ENCODE peak calls at places on chromosomes 12 and 14, in four cellular contexts. F, R, I and Y are unnamed samples.

GRCh38 chr12:49881400-49882247 is 22.1 kb downstream of the FAIM2 start:
- DNase-seq in I (no peak), R (no peak), F (no peak), Y (no peak)

GRCh38 chr14:69643430-69644200 is 32.2 kb downstream of the SUSD6 start:
- DNase-seq in F (peak; percentile 89), R (no peak), I (no peak), Y (no peak)

GRCh38 chr14:20857630-20858261 is 33.4 kb upstream of the RNASE3 start:
- DNase-seq in I (peak; percentile 71), R (no peak), F (peak; percentile 50), Y (peak; percentile 56)

GRCh38 chr14:92719421-92719820 is 29.0 kb downstream of the LGMN start:
- DNase-seq in R (no peak), F (no peak), I (no peak), Y (no peak)

GRCh38 chr12:48862691-48863090 is 3.0 kb downstream of the RND1 start:
- DNase-seq in F (no peak), R (no peak), I (no peak), Y (no peak)

GRCh38 chr14:23054000-23054811 is 3.1 kb downstream of the CDH24 start:
- DNase-seq in R (no peak), F (no peak), I (peak; percentile 61), Y (peak; percentile 59)

GRCh38 chr12:119780786-119781434 is 96.2 kb downstream of the CIT start:
- DNase-seq in I (peak; percentile 37), R (no peak), F (peak; percentile 37), Y (peak; percentile 44)

GRCh38 chr12:97556201-97556824 is 93.7 kb downstream of the RMST start:
- DNase-seq in F (peak; percentile 77), I (no peak), R (no peak), Y (no peak)

GRCh38 chr12:57859121-57859520 is 12.6 kb upstream of the CTDSP2 start:
- DNase-seq in F (no peak), I (no peak), R (no peak), Y (no peak)

GRCh38 chr12:57863676-57864075 is 17.1 kb upstream of the CTDSP2 start:
- DNase-seq in R (no peak), I (no peak), F (no peak), Y (no peak)

GRCh38 chr12:57864811-57865751 is 18.6 kb upstream of the CTDSP2 start:
- DNase-seq in F (no peak), R (no peak), I (peak; percentile 74), Y (peak; percentile 75)

GRCh38 chr12:57864382-57864781 is 17.9 kb upstream of the CTDSP2 start:
- DNase-seq in R (no peak), F (no peak), I (peak; percentile 50), Y (no peak)

GRCh38 chr12:57861967-57862366 is 15.4 kb upstream of the CTDSP2 start:
- DNase-seq in I (no peak), R (no peak), F (no peak), Y (no peak)
- TF ChIP-seq CREM in I (no peak), R (no peak), F (no peak), Y (no peak)

GRCh38 chr12:53617700-53618099 is 8.5 kb downstream of the ATF7 start:
- DNase-seq in F (no peak), R (no peak), I (no peak), Y (no peak)

GRCh38 chr12:53622724-53623123 is 3.5 kb downstream of the ATF7 start:
- DNase-seq in F (no peak), I (no peak), R (no peak), Y (no peak)

GRCh38 chr12:53616950-53617349 is 9.2 kb downstream of the ATF7 start:
- DNase-seq in R (no peak), F (no peak), I (no peak), Y (no peak)

GRCh38 chr12:53613821-53614220 is 12.4 kb downstream of the ATF7 start:
- DNase-seq in F (no peak), R (no peak), I (no peak), Y (no peak)

GRCh38 chr12:53618340-53618739 is 7.8 kb downstream of the ATF7 start:
- DNase-seq in R (no peak), I (no peak), F (no peak), Y (no peak)
- TF ChIP-seq CREM in R (no peak), I (no peak), F (no peak), Y (no peak)

GRCh38 chr12:100170313-100170858 is 27.7 kb upstream of the BLTP3B start:
- DNase-seq in I (no peak), R (no peak), F (no peak), Y (no peak)
- TF ChIP-seq CREM in I (no peak), R (no peak), F (no peak), Y (no peak)

DNA sequence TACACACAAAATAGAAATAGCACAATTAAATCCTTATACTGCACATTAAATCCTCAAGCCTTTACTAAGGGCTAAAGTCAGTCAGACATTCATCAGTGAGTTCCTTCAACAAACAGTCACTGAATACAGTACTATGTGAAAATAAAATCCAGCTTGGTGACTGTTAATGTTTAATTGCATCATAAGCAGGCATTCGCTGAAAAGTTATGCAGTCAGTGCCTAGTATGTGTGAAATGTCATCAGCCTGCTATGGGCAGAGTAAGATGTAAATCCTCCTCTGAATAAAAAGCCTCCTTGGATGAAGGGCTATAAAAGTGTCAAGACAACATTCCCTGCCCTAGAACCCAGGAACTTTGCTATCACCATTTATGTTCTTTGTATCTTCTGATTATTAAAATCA is 116.4 kb downstream of the PRICKLE1 start:
- DNase-seq in I (no peak), F (no peak), R (no peak), Y (no peak)
- TF ChIP-seq CREM in I (no peak), F (no peak), R (no peak), Y (no peak)

GRCh38 chr12:128267651-128268347 is 829 bp downstream of the TMEM132C start:
- DNase-seq in F (no peak), R (no peak), I (no peak), Y (no peak)
- TF ChIP-seq CREM in F (no peak), R (no peak), I (no peak), Y (no peak)

DNA sequence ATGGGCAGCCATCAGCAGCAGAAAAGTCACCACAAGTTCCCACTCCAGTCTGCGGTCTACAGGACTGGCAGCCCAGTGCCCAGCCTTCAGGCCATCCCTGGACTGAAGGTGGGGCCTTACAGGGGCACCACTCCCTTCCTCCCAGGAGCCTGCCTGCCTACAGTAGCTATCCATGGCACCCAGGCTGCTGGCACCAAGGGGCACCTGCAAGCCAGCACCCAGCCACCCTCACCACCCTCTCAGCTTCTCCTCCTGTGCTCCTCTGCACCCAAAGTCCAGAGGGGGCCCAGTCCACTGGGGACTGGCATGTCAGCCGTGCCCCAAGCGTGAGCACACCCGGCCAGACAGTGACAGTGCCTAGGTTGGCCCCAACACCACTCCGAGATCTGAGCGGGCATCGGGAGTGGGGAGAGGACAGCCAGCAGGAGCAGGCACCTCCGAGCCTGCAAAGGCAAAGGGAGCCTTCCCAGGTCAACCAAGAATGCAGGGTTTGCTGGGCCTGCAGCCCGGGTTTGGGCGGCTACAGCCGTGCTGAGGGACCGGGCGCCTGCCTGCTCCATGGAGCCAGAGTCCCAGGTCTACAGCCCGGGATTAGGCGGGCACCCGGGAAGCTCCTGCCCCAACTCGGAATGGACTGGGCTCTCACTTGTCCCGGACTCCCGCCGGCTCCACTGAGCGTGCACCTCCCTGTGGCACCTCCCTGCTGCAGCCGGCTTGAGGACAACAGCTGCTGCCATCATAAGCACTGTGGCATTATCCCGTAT is 8.1 kb upstream of the OR6C65 start:
- DNase-seq in I (no peak), F (no peak), R (no peak), Y (no peak)
- TF ChIP-seq CREM in I (no peak), F (no peak), R (no peak), Y (no peak)

GRCh38 chr12:113939867-113940266 is 26.3 kb downstream of the RBM19 start:
- DNase-seq in I (no peak), F (no peak), R (no peak), Y (no peak)

GRCh38 chr12:113940929-113941486 is 25.1 kb downstream of the RBM19 start:
- DNase-seq in R (no peak), F (no peak), I (no peak), Y (no peak)

GRCh38 chr12:113942209-113942608 is 23.9 kb downstream of the RBM19 start:
- DNase-seq in I (no peak), F (no peak), R (no peak), Y (no peak)

GRCh38 chr12:113938471-113938870 is 27.7 kb downstream of the RBM19 start:
- DNase-seq in I (no peak), F (no peak), R (no peak), Y (no peak)

GRCh38 chr12:113940357-113940756 is 25.8 kb downstream of the RBM19 start:
- DNase-seq in I (peak; percentile 34), F (no peak), R (no peak), Y (no peak)
- TF ChIP-seq CREM in I (no peak), F (no peak), R (no peak), Y (no peak)